ENCODE peak calls at places on chromosomes 2 and 18, in four cellular contexts. Q, P, D and T are unnamed samples.

GRCh38 chr2:30475542-30475941 is 28.5 kb downstream of the LCLAT1 start:
- DNase-seq in D (no peak), Q (no peak), P (no peak), T (no peak)

GRCh38 chr2:239348563-239349447 is 52.0 kb downstream of the HDAC4 start:
- DNase-seq in P (peak), Q (no peak), D (no peak), T (no peak)

GRCh38 chr2:189830510-189830909 is 46.3 kb downstream of the PMS1 start:
- DNase-seq in D (no peak), Q (no peak), P (no peak), T (no peak)

GRCh38 chr18:4060427-4061281 is 394.5 kb downstream of the DLGAP1 start:
- DNase-seq in Q (no peak), D (no peak), P (no peak), T (no peak)

GRCh38 chr18:48992791-48993555 is 42.2 kb upstream of the SMAD7 start:
- DNase-seq in Q (no peak), D (no peak), P (no peak), T (no peak)

GRCh38 chr2:201130524-201131186 is 14.7 kb downstream of the CFLAR start:
- DNase-seq in P (no peak), D (no peak), Q (no peak), T (peak)

GRCh38 chr18:48662021-48662661 is 123.3 kb downstream of the CTIF start:
- DNase-seq in Q (no peak), D (no peak), P (no peak), T (peak)

GRCh38 chr2:201680743-201681142 is 17.7 kb downstream of the MPP4 start:
- DNase-seq in D (no peak), P (peak), Q (peak), T (no peak)

GRCh38 chr2:213995400-213996105 is 415.3 kb upstream of the VWC2L start:
- DNase-seq in P (no peak), Q (peak), D (no peak), T (peak)

DNA sequence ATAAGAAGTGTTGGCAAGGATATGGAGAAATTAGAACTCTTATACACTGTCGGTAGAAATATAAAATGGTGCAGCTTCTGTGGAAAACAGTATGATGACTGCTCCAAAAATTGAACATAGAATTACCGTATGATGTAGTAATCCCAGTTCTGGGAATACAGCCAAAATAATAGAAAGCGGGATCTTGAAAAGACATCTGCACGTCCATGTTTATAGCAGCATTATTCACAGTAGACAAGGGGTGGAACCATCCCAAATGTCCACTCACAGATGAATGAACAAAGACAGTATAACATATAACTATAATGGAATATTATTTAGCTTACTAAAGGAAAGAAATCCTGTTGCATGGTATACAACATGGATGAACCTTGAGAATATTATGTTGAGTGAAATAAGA is 257.7 kb downstream of the TDRD15 start:
- DNase-seq in Q (no peak), D (no peak), P (no peak), T (no peak)
- H3K27ac ChIP-seq in Q (no peak), D (no peak), P (no peak), T (no peak)

GRCh38 chr2:128401680-128402079 is 83.0 kb upstream of the HS6ST1 start:
- DNase-seq in Q (no peak), D (no peak), P (no peak), T (no peak)
- H3K27ac ChIP-seq in Q (no peak), D (no peak), P (no peak), T (no peak)

GRCh38 chr2:1967242-1968210 is 223.2 kb upstream of the PXDN start:
- DNase-seq in D (no peak), Q (no peak), P (peak), T (no peak)
- H3K27ac ChIP-seq in D (no peak), Q (no peak), P (no peak), T (no peak)

GRCh38 chr2:60515751-60516226 is 37.7 kb downstream of the BCL11A start:
- DNase-seq in P (no peak), Q (no peak), D (no peak), T (no peak)

GRCh38 chr2:60516826-60517225 is 36.6 kb downstream of the BCL11A start:
- DNase-seq in P (no peak), D (no peak), Q (no peak), T (no peak)

GRCh38 chr2:60517441-60517840 is 36.0 kb downstream of the BCL11A start:
- DNase-seq in Q (no peak), D (no peak), P (no peak), T (no peak)

GRCh38 chr2:60514886-60515407 is 38.5 kb downstream of the BCL11A start:
- DNase-seq in Q (no peak), P (no peak), D (no peak), T (no peak)

DNA sequence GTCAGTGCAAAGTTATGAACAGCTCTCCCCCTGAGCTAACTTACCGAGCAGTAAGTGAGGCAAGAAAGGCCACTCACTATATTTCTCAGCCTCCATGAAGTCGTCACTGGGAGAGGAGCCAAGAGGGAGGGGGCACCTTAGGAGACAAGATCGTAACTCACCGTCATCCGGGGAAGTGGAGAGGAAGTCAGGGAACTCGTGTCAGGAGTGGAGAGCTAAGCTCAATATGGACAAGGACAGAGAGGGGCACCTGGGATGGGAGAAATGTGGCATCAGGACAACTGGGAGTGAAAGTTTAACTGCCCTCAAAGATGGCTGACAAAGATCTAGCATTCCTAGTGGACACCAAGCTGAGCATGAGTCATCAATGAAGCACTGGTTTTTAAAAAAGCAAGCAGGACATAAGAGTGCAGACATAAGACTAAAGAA is 37.1 kb downstream of the BCL11A start:
- DNase-seq in D (no peak), P (no peak), Q (no peak), T (no peak)
- H3K27ac ChIP-seq in D (no peak), P (peak), Q (no peak), T (peak)

GRCh38 chr2:68435605-68436004 is 31.5 kb downstream of the FBXO48 start:
- DNase-seq in P (no peak), Q (no peak), D (no peak), T (no peak)

GRCh38 chr2:68432696-68433658 is 34.1 kb downstream of the FBXO48 start:
- DNase-seq in P (no peak), D (no peak), Q (no peak), T (no peak)

GRCh38 chr2:68438455-68439303 is 28.4 kb downstream of the FBXO48 start:
- DNase-seq in P (no peak), Q (no peak), D (no peak), T (no peak)

GRCh38 chr2:68434981-68435380 is 32.1 kb downstream of the FBXO48 start:
- DNase-seq in P (no peak), Q (no peak), D (no peak), T (no peak)

GRCh38 chr2:68436270-68436669 is 30.8 kb downstream of the FBXO48 start:
- DNase-seq in Q (no peak), P (no peak), D (no peak), T (no peak)
- H3K27ac ChIP-seq in Q (no peak), P (no peak), D (no peak), T (no peak)

GRCh38 chr2:197306691-197307030 is 3.9 kb downstream of the ANKRD44 start:
- DNase-seq in D (peak), Q (no peak), P (no peak), T (no peak)
- H3K27ac ChIP-seq in D (no peak), Q (no peak), P (no peak), T (no peak)

GRCh38 chr2:105438104-105438929 is 39.5 kb upstream of the FHL2 start:
- DNase-seq in Q (no peak), D (no peak), P (peak), T (no peak)
- H3K27ac ChIP-seq in Q (no peak), D (no peak), P (no peak), T (no peak)